ENCODE peak calls at places on chromosomes 13 and 19, in six cellular contexts. B is transverse colon, E is tibial nerve, G is ovary, F is HepG2, J is H1. X is an unnamed sample. For H3K27me3, the result is how much of the 10 kb centered on the place peaks cover.

GRCh38 chr13:79311456-79311855 is 94.6 kb downstream of the RBM26 start:
- DNase-seq in J (no peak), G (no peak), F (no peak), E (no peak), B (no peak), X (no peak)

GRCh38 chr13:23552661-23553060 is 17.6 kb upstream of the TNFRSF19 start:
- DNase-seq in J (no peak), F (no peak), G (no peak), E (no peak), B (no peak), X (no peak)

GRCh38 chr13:82571653-82572052 is 1310.6 kb downstream of the SLITRK1 start:
- DNase-seq in E (no peak), B (no peak), G (no peak), J (no peak), F (no peak), X (no peak)

GRCh38 chr19:2084993-2085720 is 11.0 kb downstream of the MOB3A start:
- DNase-seq in G (no peak), J (no peak), B (peak), F (no peak), E (no peak), X (peak)

GRCh38 chr19:41324231-41324702 is 14.3 kb downstream of the CCDC97 start:
- DNase-seq in F (no peak), J (no peak), E (no peak), B (no peak), G (no peak), X (no peak)

GRCh38 chr13:83878691-83879410 is 3.4 kb downstream of the SLITRK1 start:
- DNase-seq in F (no peak), E (no peak), B (no peak), G (no peak), J (no peak), X (no peak)

GRCh38 chr19:56294557-56294956 is 20.1 kb downstream of the ZSCAN5A start:
- DNase-seq in E (no peak), J (no peak), B (no peak), G (no peak), F (no peak), X (no peak)

GRCh38 chr19:18287836-18288772 is 6.7 kb upstream of the JUND start:
- DNase-seq in E (no peak), J (no peak), G (no peak), F (no peak), B (no peak), X (no peak)

GRCh38 chr13:75637101-75637774 is 1.1 kb downstream of the LMO7 start:
- DNase-seq in J (no peak), G (no peak), F (no peak), E (no peak), B (no peak), X (no peak)

GRCh38 chr13:86446311-86446710 is 647.1 kb upstream of the SLITRK6 start:
- DNase-seq in E (no peak), G (no peak), B (no peak), F (no peak), J (peak), X (no peak)

GRCh38 chr19:40056505-40056904 is 474 bp upstream of the ZNF780B start:
- DNase-seq in F (no peak), J (no peak), G (no peak), B (no peak), E (no peak), X (no peak)

GRCh38 chr13:40599722-40600121 is 66.7 kb downstream of the FOXO1 start:
- DNase-seq in G (no peak), B (no peak), F (no peak), E (no peak), J (no peak), X (no peak)

GRCh38 chr13:109309625-109310363 is 476.6 kb downstream of the IRS2 start:
- DNase-seq in B (no peak), G (no peak), F (peak), J (no peak), E (no peak), X (peak)

GRCh38 chr19:42178791-42179500 is 38.5 kb downstream of the DEDD2 start:
- DNase-seq in E (no peak), G (no peak), J (peak), F (no peak), B (no peak), X (no peak)

GRCh38 chr19:52670046-52670445 is 31.9 kb upstream of the ZNF83 start:
- DNase-seq in J (no peak), E (no peak), F (no peak), B (peak), G (no peak), X (no peak)

GRCh38 chr13:109162248-109163051 is 533.0 kb downstream of the MYO16 start:
- DNase-seq in E (no peak), B (peak), J (no peak), G (no peak), F (no peak), X (no peak)

GRCh38 chr19:19498255-19498991 is 16.9 kb downstream of the TSSK6 start:
- DNase-seq in E (no peak), B (no peak), G (no peak), J (no peak), F (no peak), X (no peak)

GRCh38 chr19:5052515-5052914 is 83.6 kb downstream of the KDM4B start:
- DNase-seq in F (no peak), E (no peak), J (no peak), B (no peak), G (no peak), X (no peak)

GRCh38 chr19:3111586-3112247 is 17.6 kb downstream of the GNA11 start:
- DNase-seq in B (no peak), E (no peak), G (no peak), F (no peak), J (no peak), X (no peak)

GRCh38 chr19:18386543-18387251 is 739 bp downstream of the GDF15 start:
- DNase-seq in F (no peak), E (peak), G (no peak), B (peak), J (no peak), X (no peak)

GRCh38 chr19:11224429-11224828 is 15.0 kb upstream of the ANGPTL8 start:
- DNase-seq in G (no peak), J (no peak), F (no peak), B (no peak), E (no peak), X (no peak)

GRCh38 chr13:30766234-30766633 is 30.9 kb downstream of the ALOX5AP start:
- DNase-seq in B (no peak), E (no peak), F (no peak), J (no peak), G (no peak), X (no peak)

GRCh38 chr13:46864941-46865340 is 31.9 kb downstream of the HTR2A start:
- DNase-seq in B (no peak), F (no peak), G (no peak), E (no peak), J (no peak), X (no peak)

GRCh38 chr13:89136678-89137077 is 1465.5 kb downstream of the SLITRK5 start:
- DNase-seq in B (no peak), J (no peak), E (no peak), F (no peak), G (no peak), X (no peak)

GRCh38 chr19:19074172-19074905 is 10.5 kb downstream of the SLC25A42 start:
- DNase-seq in E (no peak), B (no peak), F (no peak), G (no peak), J (no peak), X (no peak)

GRCh38 chr19:47231215-47232054 is 436 bp upstream of the BBC3 start:
- DNase-seq in J (no peak), F (peak), G (peak), B (peak), E (peak), X (peak)

GRCh38 chr19:46728208-46728607 is 11.3 kb upstream of the PRKD2 start:
- DNase-seq in B (no peak), J (no peak), E (no peak), G (peak), F (no peak), X (no peak)

GRCh38 chr13:97004096-97004876 is 10.0 kb upstream of the OXGR1 start:
- DNase-seq in F (peak), G (no peak), B (no peak), E (no peak), J (no peak), X (no peak)

GRCh38 chr19:45113628-45114027 is 20.6 kb downstream of the PPP1R37 start:
- DNase-seq in F (peak), E (no peak), G (no peak), B (peak), J (no peak), X (peak)

GRCh38 chr13:33740134-33740538 is 77.8 kb upstream of the RFC3 start:
- DNase-seq in G (no peak), B (no peak), F (no peak), E (no peak), J (no peak), X (no peak)

GRCh38 chr19:43781630-43782310 is 997 bp upstream of the KCNN4 start:
- DNase-seq in F (no peak), E (no peak), G (no peak), J (no peak), B (no peak), X (no peak)

GRCh38 chr19:47124937-47125668 is 5.5 kb upstream of the SAE1 start:
- DNase-seq in F (peak), J (no peak), B (no peak), G (no peak), E (no peak), X (no peak)

GRCh38 chr19:3783660-3784584 is 2.3 kb downstream of the MATK start:
- DNase-seq in B (no peak), J (no peak), G (no peak), E (no peak), F (peak), X (no peak)

GRCh38 chr13:41274881-41275280 is 11.5 kb upstream of the MTRF1 start:
- DNase-seq in B (no peak), E (no peak), G (no peak), F (no peak), J (no peak), X (no peak)

GRCh38 chr13:63208811-63209210 is 1793.2 kb upstream of the PCDH20 start:
- DNase-seq in F (no peak), J (no peak), G (no peak), B (no peak), E (no peak), X (no peak)

GRCh38 chr13:30743319-30744055 is 8.1 kb downstream of the ALOX5AP start:
- DNase-seq in B (peak), E (no peak), J (no peak), F (peak), G (peak), X (peak)

GRCh38 chr19:48249502-48250014 is 6.2 kb downstream of the CARD8 start:
- DNase-seq in E (no peak), B (peak), G (no peak), F (no peak), J (no peak), X (peak)

GRCh38 chr13:99371956-99372355 is 64.8 kb upstream of the GPR183 start:
- DNase-seq in B (no peak), J (no peak), E (no peak), G (no peak), F (no peak), X (no peak)
- H3K27ac ChIP-seq in B (peak), J (no peak), E (no peak), G (no peak), F (no peak), X (no peak)

GRCh38 chr13:112053167-112053743 is 13.7 kb upstream of the SOX1 start:
- DNase-seq in E (no peak), G (no peak), F (no peak), J (no peak), B (no peak), X (no peak)
- H3K27me3 ChIP-seq in E (under half), G (under half), F (under half), J (half or more), B (half or more), X (half or more)

GRCh38 chr19:6273701-6274601 is 5.8 kb downstream of the MLLT1 start:
- DNase-seq in G (peak), F (peak), J (no peak), E (peak), B (peak), X (peak)
- TF ChIP-seq EP300 in G (peak), F (no peak), J (no peak), E (peak), B (no peak), X (peak)

DNA sequence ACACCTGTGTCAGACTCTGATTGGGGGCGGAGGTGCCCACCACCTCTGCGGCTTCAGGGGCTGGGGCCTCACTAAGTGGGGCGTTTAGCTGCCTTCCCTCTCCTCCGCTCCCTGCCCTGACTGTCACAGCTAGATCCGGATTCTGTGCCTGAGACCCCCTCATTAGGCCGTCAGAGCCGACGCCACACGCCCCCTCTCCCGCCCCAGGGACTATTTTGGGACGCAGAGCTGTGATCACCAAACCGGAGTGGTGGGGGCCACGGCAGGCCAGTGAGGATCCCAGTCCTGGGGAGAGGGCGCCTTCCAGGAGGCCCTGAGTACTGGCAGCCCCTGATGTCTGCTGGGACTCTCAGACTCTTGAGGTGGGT is 762 bp downstream of the KANK3 start:
- DNase-seq in F (no peak), G (no peak), J (no peak), E (no peak), B (no peak), X (no peak)
- H3K27ac ChIP-seq in F (no peak), G (no peak), J (no peak), E (peak), B (peak), X (peak)

DNA sequence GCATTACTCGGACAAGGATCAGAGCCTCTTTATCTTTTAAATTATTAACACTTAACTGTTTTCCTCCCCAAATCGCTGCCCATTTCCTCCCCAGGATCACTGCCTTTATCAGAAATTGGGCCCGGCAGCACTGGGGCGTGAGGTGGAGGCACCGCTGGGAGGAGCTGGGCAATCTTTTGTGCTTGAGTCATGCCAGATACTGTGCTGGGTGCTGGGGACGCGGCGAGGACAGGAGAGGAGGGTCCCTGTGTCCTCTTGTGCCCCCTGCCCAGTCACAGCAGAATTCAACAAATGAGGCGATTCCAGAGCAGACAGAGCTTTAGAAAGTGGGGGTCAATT is 347.8 kb downstream of the ZNF536 start:
- DNase-seq in J (no peak), E (no peak), F (no peak), G (no peak), B (no peak), X (no peak)
- H3K27me3 ChIP-seq in J (under half), E (under half), F (under half), G (under half), B (under half), X (under half)

DNA sequence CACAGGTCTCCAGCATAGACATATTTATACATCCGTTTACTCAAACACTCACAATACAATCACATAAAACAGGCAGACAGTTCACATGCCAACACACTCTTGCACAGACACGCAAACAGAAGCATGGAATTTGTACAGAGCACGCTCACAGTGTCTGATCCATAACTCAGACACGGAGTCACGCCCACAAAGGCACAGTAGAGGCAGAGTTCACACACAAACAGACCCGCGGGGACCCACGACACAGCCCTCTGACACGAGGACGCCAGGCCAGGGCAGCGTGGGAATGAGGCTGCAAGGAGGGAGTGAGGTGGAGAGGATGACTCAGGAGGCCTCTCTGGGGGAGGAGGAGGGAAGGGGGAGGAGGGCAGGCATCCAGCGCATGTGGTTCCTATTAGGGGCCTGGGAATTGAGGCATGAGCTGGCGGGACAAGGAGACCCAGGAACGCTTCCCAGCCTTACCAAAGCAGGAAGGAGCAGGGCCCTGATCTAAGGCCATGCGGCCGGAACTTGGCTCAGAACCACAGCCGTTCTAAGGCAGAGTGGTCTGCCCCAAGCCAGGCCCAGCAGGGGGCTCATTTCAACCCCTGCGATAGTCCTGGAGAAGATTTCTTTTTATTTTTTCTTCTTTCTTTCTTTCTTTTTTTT is 9.1 kb upstream of the OLFM2 start:
- DNase-seq in B (peak), E (peak), F (peak), J (no peak), G (peak), X (peak)
- TF ChIP-seq EP300 in B (no peak), E (peak), F (no peak), J (no peak), G (no peak), X (no peak)

GRCh38 chr13:77878186-77878585 is 40.4 kb downstream of the EDNRB start:
- DNase-seq in J (no peak), F (no peak), G (no peak), E (no peak), B (no peak), X (no peak)
- H3K27ac ChIP-seq in J (no peak), F (no peak), G (no peak), E (no peak), B (no peak), X (no peak)